ENCODE peak calls at places on chromosomes 4 and X, in seven cellular contexts. N, I, A, U, O, T and J are unnamed samples.

GRCh38 chr4:87975466-87975865 is at the start of gene SPP1:
- DNase-seq in N (no peak), I (no peak), A (no peak), U (no peak), O (peak; percentile 47), T (no peak), J (no peak)

GRCh38 chr4:68180858-68181531 is 51.3 kb upstream of the TMPRSS11F start:
- DNase-seq in N (no peak), I (no peak), A (no peak), U (no peak), O (no peak), T (no peak), J (no peak)

GRCh38 chrX:13899607-13900006 is 82.7 kb upstream of the GPM6B start:
- DNase-seq in N (peak; percentile 92), I (no peak), A (no peak), U (no peak), O (no peak), T (no peak), J (no peak)

GRCh38 chrX:13345037-13345436 is 25.2 kb upstream of the ATXN3L start:
- DNase-seq in N (no peak), I (no peak), A (peak; percentile 38), U (no peak), O (peak; percentile 72), T (no peak), J (no peak)

GRCh38 chr4:139791681-139792080 is 126.1 kb downstream of the MGST2 start:
- DNase-seq in N (no peak), I (no peak), A (no peak), U (no peak), O (no peak), T (no peak), J (no peak)

GRCh38 chr4:74446193-74446868 is 1.4 kb downstream of the AREG start:
- DNase-seq in N (no peak), I (no peak), A (no peak), U (no peak), O (no peak), T (no peak), J (no peak)

GRCh38 chr4:978957-979701 is 5.8 kb upstream of the DGKQ start:
- DNase-seq in N (peak; percentile 72), I (no peak), A (no peak), U (no peak), O (no peak), T (no peak), J (no peak)

GRCh38 chrX:119004920-119005524 is 30.6 kb downstream of the LONRF3 start:
- DNase-seq in N (peak; percentile 35), I (peak; percentile 49), A (peak; percentile 26), U (peak; percentile 47), O (peak; percentile 42), T (peak; percentile 72), J (peak; percentile 58)

GRCh38 chr4:65737672-65738071 is 67.4 kb upstream of the EPHA5 start:
- DNase-seq in N (no peak), I (no peak), A (no peak), U (no peak), O (no peak), T (no peak), J (no peak)

GRCh38 chr4:139715721-139716391 is 50.2 kb downstream of the MGST2 start:
- DNase-seq in N (no peak), I (no peak), A (no peak), U (no peak), O (no peak), T (no peak), J (no peak)

GRCh38 chrX:30702736-30703135 is 49.5 kb downstream of the GK start:
- DNase-seq in N (peak; percentile 71), I (no peak), A (no peak), U (no peak), O (no peak), T (no peak), J (no peak)

GRCh38 chr4:122178961-122179360 is 26.8 kb downstream of the BLTP1 start:
- DNase-seq in N (no peak), I (no peak), A (no peak), U (no peak), O (no peak), T (no peak), J (no peak)

GRCh38 chr4:111064342-111064993 is 441.6 kb upstream of the PITX2 start:
- DNase-seq in N (no peak), I (no peak), A (no peak), U (no peak), O (no peak), T (no peak), J (no peak)

GRCh38 chrX:50045808-50046207 is 123.4 kb downstream of the CLCN5 start:
- DNase-seq in N (no peak), I (no peak), A (no peak), U (no peak), O (no peak), T (no peak), J (no peak)

GRCh38 chr4:22485751-22486150 is 30.1 kb downstream of the ADGRA3 start:
- DNase-seq in N (peak; percentile 85), I (no peak), A (no peak), U (no peak), O (no peak), T (no peak), J (no peak)

GRCh38 chr4:119244832-119245231 is 32.3 kb downstream of the USP53 start:
- DNase-seq in N (no peak), I (no peak), A (no peak), U (no peak), O (peak; percentile 8), T (no peak), J (no peak)

GRCh38 chr4:110484029-110484428 is 8.1 kb downstream of the ENPEP start:
- DNase-seq in N (no peak), I (no peak), A (peak; percentile 43), U (no peak), O (peak; percentile 13), T (no peak), J (no peak)

GRCh38 chr4:53455766-53456165 is 78.3 kb downstream of the FIP1L1 start:
- DNase-seq in N (no peak), I (no peak), A (no peak), U (no peak), O (no peak), T (no peak), J (no peak)
- H3K36me3 ChIP-seq in N (peaks cover 4% of the 10 kb centered on the region), I (peaks cover 35% of the 10 kb centered on the region), A (peaks cover 9% of the 10 kb centered on the region), U (peaks cover 87% of the 10 kb centered on the region), O (peaks cover 94% of the 10 kb centered on the region), T (peaks cover 14% of the 10 kb centered on the region), J (no peaks in the 10 kb centered on the region)

GRCh38 chr4:40307627-40308497 is 27.3 kb upstream of the CHRNA9 start:
- DNase-seq in N (no peak), I (no peak), A (peak; percentile 63), U (peak; percentile 80), O (peak; percentile 87), T (no peak), J (peak; percentile 70)
- H3K36me3 ChIP-seq in N (no peaks in the 10 kb centered on the region), I (no peaks in the 10 kb centered on the region), A (no peaks in the 10 kb centered on the region), U (no peaks in the 10 kb centered on the region), O (no peaks in the 10 kb centered on the region), T (no peaks in the 10 kb centered on the region), J (no peaks in the 10 kb centered on the region)

DNA sequence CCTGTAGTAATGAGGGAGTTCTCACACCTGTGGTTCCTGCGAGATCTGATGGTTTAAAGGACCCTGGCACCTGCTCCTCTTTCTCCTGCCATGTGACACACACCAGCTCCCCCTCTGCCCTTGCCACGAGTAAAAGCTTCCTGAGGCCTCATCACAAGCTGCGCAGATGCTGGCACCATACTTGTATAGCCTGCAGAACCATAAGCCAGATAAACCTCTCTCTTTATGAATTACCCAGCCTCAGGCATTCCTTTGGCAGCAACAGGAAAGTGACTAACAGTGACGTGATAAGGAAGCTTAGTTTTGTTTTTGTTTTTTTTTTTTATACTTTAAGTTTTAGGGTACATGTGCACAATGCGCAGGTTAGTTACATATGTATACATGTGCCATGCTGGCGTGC is 130.9 kb downstream of the AFAP1 start:
- DNase-seq in N (peak; percentile 82), I (no peak), A (no peak), U (no peak), O (no peak), T (no peak), J (no peak)
- H3K36me3 ChIP-seq in N (peaks cover 8% of the 10 kb centered on the region), I (peaks cover 15% of the 10 kb centered on the region), A (no peaks in the 10 kb centered on the region), U (no peaks in the 10 kb centered on the region), O (no peaks in the 10 kb centered on the region), T (no peaks in the 10 kb centered on the region), J (no peaks in the 10 kb centered on the region)

GRCh38 chr4:101075536-101075935 is 271.8 kb downstream of the PPP3CA start:
- DNase-seq in N (no peak), I (no peak), A (no peak), U (no peak), O (no peak), T (no peak), J (no peak)
- H3K36me3 ChIP-seq in N (no peaks in the 10 kb centered on the region), I (no peaks in the 10 kb centered on the region), A (no peaks in the 10 kb centered on the region), U (peaks cover 2% of the 10 kb centered on the region), O (no peaks in the 10 kb centered on the region), T (no peaks in the 10 kb centered on the region), J (no peaks in the 10 kb centered on the region)

DNA sequence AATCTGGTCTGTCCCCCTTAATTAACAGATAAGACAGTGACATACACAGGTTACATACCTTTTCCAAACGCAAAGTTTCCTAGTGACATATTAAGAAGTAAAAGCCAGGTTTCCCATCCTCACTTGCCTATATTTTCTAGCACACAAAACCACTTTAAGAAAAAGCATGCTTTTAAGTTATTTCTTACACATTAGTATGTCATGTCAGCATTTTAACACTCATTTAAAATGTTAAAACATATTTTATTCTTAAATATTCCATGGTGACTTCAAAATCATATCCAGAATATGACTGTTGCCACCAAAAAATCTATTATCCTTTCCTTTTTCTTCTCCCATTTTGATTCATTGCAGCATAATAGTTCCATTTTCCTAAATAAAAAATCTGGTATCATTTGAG is 1830.2 kb downstream of the STIM2 start:
- DNase-seq in N (no peak), I (no peak), A (no peak), U (no peak), O (no peak), T (no peak), J (no peak)
- H3K36me3 ChIP-seq in N (no peaks in the 10 kb centered on the region), I (no peaks in the 10 kb centered on the region), A (no peaks in the 10 kb centered on the region), U (no peaks in the 10 kb centered on the region), O (no peaks in the 10 kb centered on the region), T (no peaks in the 10 kb centered on the region), J (no peaks in the 10 kb centered on the region)